ENCODE peak calls at places on chromosomes 6 and 20, in nine cellular contexts. P is endothelial cell, M is mesothelial cell of epicardium, W is brain microvascular endothelial cell, Z is NB4, Q is lower lobe of right lung, N is adrenal gland, I is IMR-90, V is cardiac fibroblast. A is an unnamed sample.

GRCh38 chr20:33305591-33306057 is 22.6 kb downstream of the BPIFB1 start:
- DNase-seq in N (no peak), V (peak), I (no peak), W (peak), P (no peak), Q (no peak), Z (no peak), M (no peak), A (no peak)

GRCh38 chr6:56279346-56280080 is 32.1 kb upstream of the COL21A1 start:
- DNase-seq in I (no peak), Q (no peak), P (no peak), N (no peak), Z (no peak), M (no peak), V (no peak), W (no peak), A (no peak)

GRCh38 chr6:134720353-134721094 is 229.4 kb downstream of the ALDH8A1 start:
- DNase-seq in W (no peak), N (peak), P (peak), M (no peak), V (no peak), Z (no peak), Q (no peak), I (no peak), A (no peak)

GRCh38 chr20:8515810-8516435 is 383.9 kb downstream of the PLCB1 start:
- DNase-seq in Z (no peak), N (no peak), Q (no peak), M (no peak), P (no peak), V (no peak), I (no peak), W (no peak), A (no peak)

GRCh38 chr6:34025851-34026250 is 120.0 kb downstream of the GRM4 start:
- DNase-seq in V (no peak), Q (no peak), Z (no peak), P (no peak), W (no peak), I (no peak), M (no peak), N (no peak), A (no peak)

GRCh38 chr6:128204621-128205020 is 303.8 kb upstream of the THEMIS start:
- DNase-seq in N (no peak), W (no peak), Z (no peak), M (no peak), P (no peak), I (no peak), V (peak), Q (no peak), A (no peak)

GRCh38 chr6:161660666-161661571 is 387.1 kb upstream of the AGPAT4 start:
- DNase-seq in Z (peak), P (no peak), V (no peak), I (no peak), N (no peak), M (no peak), Q (no peak), W (no peak), A (no peak)

GRCh38 chr6:26087284-26088115 is at the start of gene HFE:
- DNase-seq in Z (peak), Q (peak), P (peak), I (peak), M (peak), W (peak), N (peak), V (peak), A (peak)

GRCh38 chr6:76701610-76702009 is 629.1 kb upstream of the IMPG1 start:
- DNase-seq in Z (no peak), N (no peak), M (no peak), W (no peak), I (no peak), P (no peak), Q (no peak), V (no peak), A (no peak)
- TF ChIP-seq CTCF in Z (no peak), N (no peak), M (no peak), W (peak), I (no peak), P (no peak), Q (no peak), V (no peak), A (no peak)

GRCh38 chr20:47228654-47229053 is 127.8 kb downstream of the ZMYND8 start:
- DNase-seq in W (no peak), V (no peak), P (no peak), N (no peak), M (no peak), I (no peak), Q (no peak), Z (no peak), A (no peak)

GRCh38 chr20:47230811-47231256 is 125.7 kb downstream of the ZMYND8 start:
- DNase-seq in M (no peak), Q (no peak), P (no peak), I (peak), Z (peak), W (peak), V (peak), N (peak), A (no peak)

GRCh38 chr20:47232518-47232917 is 124.0 kb downstream of the ZMYND8 start:
- DNase-seq in N (no peak), V (no peak), I (no peak), M (no peak), P (no peak), Z (no peak), Q (no peak), W (no peak), A (no peak)

GRCh38 chr20:47233333-47234188 is 122.9 kb downstream of the ZMYND8 start:
- DNase-seq in M (no peak), I (peak), Z (peak), N (no peak), V (peak), P (no peak), W (no peak), Q (no peak), A (no peak)

GRCh38 chr20:47231382-47232042 is 125.0 kb downstream of the ZMYND8 start:
- DNase-seq in W (peak), V (peak), P (no peak), M (no peak), I (peak), Q (no peak), N (no peak), Z (no peak), A (no peak)
- TF ChIP-seq CTCF in W (peak), V (no peak), P (no peak), M (no peak), I (peak), Q (no peak), N (no peak), Z (no peak), A (no peak)

DNA sequence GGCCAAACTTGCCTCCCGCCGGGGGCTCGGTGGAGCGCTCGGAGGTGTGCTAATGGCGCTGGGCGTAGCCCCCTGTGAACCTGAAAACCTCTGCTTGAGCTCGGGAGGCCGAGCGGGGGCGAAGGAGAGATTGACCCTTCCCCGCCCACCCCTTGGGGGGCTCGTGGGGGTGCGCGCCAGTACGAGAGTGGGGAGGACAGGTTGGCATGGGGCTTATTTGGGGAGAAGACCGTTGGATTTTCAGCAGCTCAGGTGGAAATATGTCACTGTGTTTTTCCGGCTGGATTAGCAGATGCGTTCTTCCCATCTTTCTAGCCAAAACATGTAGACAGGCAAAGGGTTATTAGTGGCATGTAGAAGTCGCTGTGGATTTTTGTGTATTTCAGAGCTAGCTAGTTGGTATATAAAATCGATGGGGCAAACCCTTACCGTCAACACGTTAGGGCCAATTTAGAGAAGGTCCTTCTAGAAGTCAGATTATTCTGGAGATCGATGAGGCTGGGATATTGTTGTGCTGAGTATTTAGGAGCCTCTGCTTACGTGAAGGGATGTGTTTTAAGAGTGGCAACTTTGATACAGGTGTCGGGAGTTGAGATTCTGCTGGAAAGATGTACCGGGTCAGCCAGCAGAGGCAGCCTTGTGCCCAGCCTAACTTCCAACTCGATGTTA is 525 bp downstream of the NCOA7 start:
- DNase-seq in I (peak), P (no peak), Z (peak), V (peak), N (peak), Q (peak), M (no peak), W (peak), A (no peak)
- TF ChIP-seq CTCF in I (peak), P (no peak), Z (peak), V (peak), N (peak), Q (peak), M (no peak), W (peak), A (no peak)

GRCh38 chr6:50145125-50145524 is 95.4 kb upstream of the DEFB112 start:
- DNase-seq in Q (no peak), I (peak), V (peak), M (no peak), W (no peak), Z (peak), N (no peak), P (no peak), A (no peak)
- TF ChIP-seq CTCF in Q (no peak), I (peak), V (peak), M (peak), W (peak), Z (peak), N (peak), P (peak), A (no peak)

GRCh38 chr20:46772901-46773300 is 63.5 kb downstream of the SLC2A10 start:
- DNase-seq in M (no peak), Z (no peak), I (no peak), W (no peak), Q (no peak), P (no peak), V (no peak), N (no peak), A (no peak)
- TF ChIP-seq CTCF in M (peak), Z (no peak), I (no peak), W (peak), Q (no peak), P (peak), V (peak), N (no peak), A (no peak)

GRCh38 chr6:105135056-105135455 is 44.8 kb downstream of the POPDC3 start:
- DNase-seq in M (no peak), W (peak), V (peak), Q (no peak), N (no peak), P (no peak), I (peak), Z (peak), A (no peak)
- TF ChIP-seq CTCF in M (no peak), W (peak), V (peak), Q (no peak), N (no peak), P (no peak), I (peak), Z (no peak), A (no peak)

DNA sequence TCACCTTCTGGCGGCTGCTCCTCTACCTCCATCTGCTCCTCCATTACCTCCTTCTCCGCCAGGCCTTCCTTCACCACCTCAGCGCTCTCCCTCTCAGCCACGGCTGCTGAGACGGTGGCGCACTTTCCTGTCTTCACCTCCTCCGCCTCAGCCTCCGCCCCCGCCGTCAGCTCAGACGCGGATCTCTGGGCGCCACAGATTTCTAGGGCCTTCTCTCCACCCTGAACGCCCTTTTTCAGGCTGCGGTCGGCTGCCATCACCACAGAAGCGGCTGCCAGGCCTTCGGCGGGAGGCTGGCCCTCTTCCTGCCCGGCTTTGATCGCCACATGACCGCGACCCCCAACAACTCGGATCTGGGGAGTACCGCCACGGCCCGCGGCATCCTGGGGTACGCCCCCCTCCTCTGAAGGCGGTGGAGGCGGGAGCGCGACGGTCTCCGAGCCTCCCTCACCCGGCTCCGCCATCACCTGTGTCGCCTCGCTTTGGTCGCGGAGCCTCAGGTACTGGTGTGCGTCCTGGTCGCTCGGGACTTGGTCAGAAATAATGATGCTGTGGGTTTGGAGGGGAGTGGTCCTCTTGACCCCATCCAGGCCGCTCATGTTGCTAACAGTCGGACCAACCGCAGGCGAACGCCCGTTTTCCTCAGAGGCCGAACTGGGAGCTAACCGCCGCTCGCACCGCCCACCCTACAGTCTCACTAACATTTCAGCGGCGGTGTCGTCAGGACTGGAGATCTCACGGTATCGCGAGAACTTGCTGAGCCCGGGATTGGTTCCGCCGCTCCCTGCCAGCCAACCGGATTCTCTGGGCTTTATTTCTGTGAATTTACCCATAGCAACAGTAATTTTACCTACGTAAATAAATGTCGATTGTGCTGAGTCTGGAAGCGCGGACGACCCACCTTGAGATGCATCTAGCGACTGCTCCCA is at the start of gene TSPYL1:
- DNase-seq in P (peak), V (peak), W (peak), M (peak), N (peak), Z (peak), I (peak), Q (peak), A (peak)
- TF ChIP-seq CTCF in P (no peak), V (no peak), W (peak), M (no peak), N (no peak), Z (no peak), I (peak), Q (no peak), A (no peak)

DNA sequence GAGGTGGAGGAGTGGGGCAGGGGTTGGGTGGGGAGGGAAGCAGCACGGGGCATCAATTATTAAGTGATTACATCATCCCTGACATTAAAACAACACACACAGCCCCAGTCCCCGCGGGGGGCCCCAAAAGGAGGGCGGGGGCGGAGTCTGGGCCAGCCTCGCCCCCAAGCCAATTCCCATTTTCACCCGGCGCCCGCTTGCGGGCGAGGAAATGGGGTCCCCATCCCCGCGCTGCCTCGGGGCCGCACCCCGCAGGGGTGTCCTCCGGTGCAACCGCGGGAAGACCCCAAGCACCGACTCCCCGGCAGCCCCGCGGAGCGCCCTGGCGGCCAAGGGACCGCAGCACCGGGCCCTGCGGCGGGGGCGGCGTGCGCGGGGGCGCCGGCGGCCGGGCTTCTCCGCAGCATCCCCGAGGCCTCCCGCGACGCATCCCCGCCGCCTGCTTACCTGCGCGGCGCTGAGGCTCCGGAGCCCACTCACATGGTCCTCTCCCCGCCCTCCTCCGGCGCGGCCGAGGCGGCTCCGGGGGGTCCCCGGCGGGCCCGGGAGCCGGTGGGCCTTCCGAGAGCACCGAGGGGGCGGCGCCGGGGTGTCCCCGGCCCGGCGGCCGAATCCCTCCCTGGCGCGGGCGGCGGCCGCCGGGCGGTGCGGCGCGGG is 603 bp downstream of the FYN start:
- DNase-seq in P (no peak), Q (peak), N (peak), V (peak), Z (peak), M (peak), I (peak), W (peak), A (peak)
- TF ChIP-seq CTCF in P (no peak), Q (no peak), N (no peak), V (no peak), Z (no peak), M (no peak), I (peak), W (no peak), A (no peak)

A was measured in lower leg skin.